ENCODE peak calls at places on chromosomes 3 and 15, in four cellular contexts. One of them, this sample, is unnamed.

GRCh38 chr3:180117381-180118163 is 80.8 kb upstream of the PEX5L start:
- DNase-seq in WTC11: no peak
- DNase-seq in HepG2: no peak
- DNase-seq in K562: no peak
- DNase-seq in this sample: no peak

GRCh38 chr3:72082776-72083477 is 298.0 kb upstream of the PROK2 start:
- DNase-seq in K562: peak; percentile 18
- DNase-seq in WTC11: no peak
- DNase-seq in HepG2: no peak
- DNase-seq in this sample: no peak

GRCh38 chr3:46717447-46718231 is at the start of gene PRSS50:
- DNase-seq in WTC11: peak; percentile 86
- DNase-seq in HepG2: no peak
- DNase-seq in K562: peak; percentile 90
- DNase-seq in this sample: no peak

GRCh38 chr3:154078672-154079071 is 42.5 kb upstream of the ARHGEF26 start:
- DNase-seq in K562: no peak
- DNase-seq in HepG2: no peak
- DNase-seq in WTC11: no peak
- DNase-seq in this sample: no peak

GRCh38 chr15:74624020-74624602 is 8.5 kb downstream of the CLK3 start:
- DNase-seq in WTC11: no peak
- DNase-seq in HepG2: no peak
- DNase-seq in K562: no peak
- DNase-seq in this sample: no peak

GRCh38 chr3:14517601-14518431 is 22.3 kb downstream of the GRIP2 start:
- DNase-seq in HepG2: no peak
- DNase-seq in WTC11: no peak
- DNase-seq in K562: no peak
- DNase-seq in this sample: no peak

GRCh38 chr3:50585919-50586762 is 16.8 kb downstream of the HEMK1 start:
- DNase-seq in K562: no peak
- DNase-seq in HepG2: no peak
- DNase-seq in WTC11: no peak
- DNase-seq in this sample: no peak

GRCh38 chr3:174342941-174343431 is 516.1 kb upstream of the NAALADL2 start:
- DNase-seq in HepG2: no peak
- DNase-seq in WTC11: no peak
- DNase-seq in K562: no peak
- DNase-seq in this sample: no peak

GRCh38 chr3:4750306-4751056 is 228.8 kb upstream of the BHLHE40 start:
- DNase-seq in HepG2: peak; percentile 25
- DNase-seq in K562: no peak
- DNase-seq in WTC11: no peak
- DNase-seq in this sample: no peak

GRCh38 chr3:188824596-188824995 is 347.2 kb upstream of the TPRG1 start:
- DNase-seq in HepG2: no peak
- DNase-seq in WTC11: no peak
- DNase-seq in K562: no peak
- DNase-seq in this sample: no peak

GRCh38 chr15:94791516-94791915 is 560.2 kb downstream of the MCTP2 start:
- DNase-seq in WTC11: no peak
- DNase-seq in K562: no peak
- DNase-seq in HepG2: no peak
- DNase-seq in this sample: no peak

GRCh38 chr3:138051946-138052802 is 42.2 kb downstream of the CLDN18 start:
- DNase-seq in K562: peak; percentile 10
- DNase-seq in HepG2: peak; percentile 28
- DNase-seq in WTC11: peak; percentile 59
- DNase-seq in this sample: peak; percentile 45

GRCh38 chr3:31466866-31467265 is 65.9 kb upstream of the STT3B start:
- DNase-seq in K562: no peak
- DNase-seq in HepG2: no peak
- DNase-seq in WTC11: no peak
- DNase-seq in this sample: no peak

GRCh38 chr3:94293793-94294195 is 230.9 kb downstream of the NSUN3 start:
- DNase-seq in K562: no peak
- DNase-seq in HepG2: no peak
- DNase-seq in WTC11: no peak
- DNase-seq in this sample: no peak

GRCh38 chr3:128875556-128876120 is 3.8 kb upstream of the ACAD9 start:
- DNase-seq in K562: peak; percentile 29
- DNase-seq in WTC11: peak; percentile 71
- DNase-seq in HepG2: peak; percentile 32
- DNase-seq in this sample: peak; percentile 42

GRCh38 chr3:50550079-50550736 is 17.3 kb downstream of the C3orf18 start:
- DNase-seq in WTC11: peak; percentile 91
- DNase-seq in HepG2: peak; percentile 36
- DNase-seq in K562: peak; percentile 66
- DNase-seq in this sample: peak; percentile 32

GRCh38 chr15:64044315-64045105 is 1.8 kb downstream of the DAPK2 start:
- DNase-seq in WTC11: no peak
- DNase-seq in HepG2: no peak
- DNase-seq in K562: no peak
- DNase-seq in this sample: no peak

GRCh38 chr3:150736903-150737832 is 25.8 kb downstream of the SIAH2 start:
- DNase-seq in HepG2: peak; percentile 99
- DNase-seq in WTC11: no peak
- DNase-seq in K562: no peak
- DNase-seq in this sample: no peak

GRCh38 chr3:67610458-67610857 is 44.0 kb downstream of the SUCLG2 start:
- DNase-seq in HepG2: peak; percentile 35
- DNase-seq in K562: no peak
- DNase-seq in WTC11: no peak
- DNase-seq in this sample: peak; percentile 13

GRCh38 chr15:97981058-97981457 is 20.6 kb downstream of the ARRDC4 start:
- DNase-seq in WTC11: no peak
- DNase-seq in HepG2: no peak
- DNase-seq in K562: no peak
- DNase-seq in this sample: no peak

GRCh38 chr3:187183210-187183862 is 13.9 kb upstream of the RTP1 start:
- DNase-seq in WTC11: no peak
- DNase-seq in HepG2: no peak
- DNase-seq in K562: no peak
- DNase-seq in this sample: no peak

GRCh38 chr3:29144807-29145206 is 136.1 kb upstream of the RBMS3 start:
- DNase-seq in K562: no peak
- DNase-seq in WTC11: no peak
- DNase-seq in HepG2: no peak
- DNase-seq in this sample: no peak

GRCh38 chr3:71414189-71414924 is 169.2 kb downstream of the FOXP1 start:
- DNase-seq in WTC11: no peak
- DNase-seq in K562: no peak
- DNase-seq in HepG2: no peak
- DNase-seq in this sample: no peak

GRCh38 chr3:159788987-159789386 is 199.6 kb upstream of the IL12A start:
- DNase-seq in K562: no peak
- DNase-seq in WTC11: no peak
- DNase-seq in HepG2: no peak
- DNase-seq in this sample: no peak

GRCh38 chr3:149843502-149843901 is 30.5 kb downstream of the RNF13 start:
- DNase-seq in HepG2: peak; percentile 81
- DNase-seq in K562: no peak
- DNase-seq in WTC11: no peak
- DNase-seq in this sample: no peak

GRCh38 chr3:169363318-169363717 is 300.2 kb downstream of the MECOM start:
- DNase-seq in K562: no peak
- DNase-seq in WTC11: no peak
- DNase-seq in HepG2: no peak
- DNase-seq in this sample: no peak

GRCh38 chr3:189830401-189830800 is 199.2 kb downstream of the TP63 start:
- DNase-seq in K562: no peak
- DNase-seq in WTC11: no peak
- DNase-seq in HepG2: no peak
- DNase-seq in this sample: no peak

GRCh38 chr15:46127361-46127874 is 492.6 kb downstream of the SQOR start:
- DNase-seq in WTC11: no peak
- DNase-seq in HepG2: no peak
- DNase-seq in K562: no peak
- DNase-seq in this sample: no peak

GRCh38 chr3:150755902-150756301 is 7.1 kb downstream of the SIAH2 start:
- DNase-seq in WTC11: no peak
- DNase-seq in HepG2: no peak
- DNase-seq in K562: no peak
- DNase-seq in this sample: no peak

GRCh38 chr15:92958105-92958504 is 58.0 kb downstream of the CHD2 start:
- DNase-seq in K562: no peak
- DNase-seq in WTC11: no peak
- DNase-seq in HepG2: no peak
- DNase-seq in this sample: no peak

GRCh38 chr15:65383991-65384390 is 6.2 kb upstream of the IGDCC3 start:
- DNase-seq in K562: no peak
- DNase-seq in WTC11: no peak
- DNase-seq in HepG2: no peak
- DNase-seq in this sample: no peak

GRCh38 chr3:4821975-4822374 is 157.3 kb upstream of the BHLHE40 start:
- DNase-seq in WTC11: no peak
- DNase-seq in K562: no peak
- DNase-seq in HepG2: no peak
- DNase-seq in this sample: no peak

GRCh38 chr3:196969660-196970546 is 1.3 kb upstream of the PIGZ start:
- DNase-seq in WTC11: peak; percentile 66
- DNase-seq in HepG2: no peak
- DNase-seq in K562: peak; percentile 88
- DNase-seq in this sample: peak; percentile 68

GRCh38 chr3:114144909-114145688 is 33.8 kb downstream of the DRD3 start:
- DNase-seq in WTC11: no peak
- DNase-seq in HepG2: no peak
- DNase-seq in K562: no peak
- DNase-seq in this sample: no peak

GRCh38 chr15:70121656-70122297 is 24.1 kb upstream of the TLE3 start:
- DNase-seq in K562: no peak
- DNase-seq in WTC11: no peak
- DNase-seq in HepG2: no peak
- DNase-seq in this sample: no peak

GRCh38 chr3:58104155-58104554 is 95.9 kb downstream of the FLNB start:
- DNase-seq in HepG2: no peak
- DNase-seq in WTC11: no peak
- DNase-seq in K562: no peak
- DNase-seq in this sample: no peak
- TF ChIP-seq HMGXB4 in HepG2: no peak
- TF ChIP-seq HMGXB4 in WTC11: no peak
- TF ChIP-seq HMGXB4 in K562: no peak
- TF ChIP-seq HMGXB4 in this sample: no peak

GRCh38 chr3:124230432-124230831 is 238.5 kb upstream of the ROPN1 start:
- DNase-seq in WTC11: no peak
- DNase-seq in HepG2: no peak
- DNase-seq in K562: no peak
- DNase-seq in this sample: no peak

GRCh38 chr3:124230928-124231456 is 239.1 kb upstream of the ROPN1 start:
- DNase-seq in HepG2: no peak
- DNase-seq in K562: no peak
- DNase-seq in WTC11: no peak
- DNase-seq in this sample: no peak

GRCh38 chr3:124227150-124227630 is 235.3 kb upstream of the ROPN1 start:
- DNase-seq in WTC11: no peak
- DNase-seq in K562: no peak
- DNase-seq in HepG2: no peak
- DNase-seq in this sample: no peak

GRCh38 chr3:124229836-124230235 is 237.9 kb upstream of the ROPN1 start:
- DNase-seq in HepG2: no peak
- DNase-seq in K562: no peak
- DNase-seq in WTC11: no peak
- DNase-seq in this sample: no peak

DNA sequence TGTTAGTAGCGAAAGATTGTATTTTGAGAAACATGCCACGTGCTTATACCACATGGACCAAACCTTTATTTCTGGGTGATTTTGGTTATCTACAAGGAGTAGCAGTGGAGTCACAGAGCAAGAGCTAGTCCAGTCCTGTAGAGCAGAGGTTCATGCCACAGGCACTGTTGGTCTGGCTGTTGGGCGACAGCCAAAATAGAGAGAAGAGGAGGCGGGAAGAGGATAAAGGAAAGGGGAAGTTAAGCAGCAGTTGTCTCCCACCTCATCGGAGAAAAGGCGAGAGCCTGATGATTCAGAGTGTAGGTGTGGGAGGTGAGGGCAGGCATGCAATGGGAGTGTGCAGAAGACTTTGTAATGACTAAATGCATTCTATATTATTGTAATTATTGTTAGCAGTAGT is 237.5 kb upstream of the ROPN1 start:
- DNase-seq in K562: no peak
- DNase-seq in HepG2: no peak
- DNase-seq in WTC11: no peak
- DNase-seq in this sample: no peak
- TF ChIP-seq HMGXB4 in K562: no peak
- TF ChIP-seq HMGXB4 in HepG2: no peak
- TF ChIP-seq HMGXB4 in WTC11: no peak
- TF ChIP-seq HMGXB4 in this sample: no peak

DNA sequence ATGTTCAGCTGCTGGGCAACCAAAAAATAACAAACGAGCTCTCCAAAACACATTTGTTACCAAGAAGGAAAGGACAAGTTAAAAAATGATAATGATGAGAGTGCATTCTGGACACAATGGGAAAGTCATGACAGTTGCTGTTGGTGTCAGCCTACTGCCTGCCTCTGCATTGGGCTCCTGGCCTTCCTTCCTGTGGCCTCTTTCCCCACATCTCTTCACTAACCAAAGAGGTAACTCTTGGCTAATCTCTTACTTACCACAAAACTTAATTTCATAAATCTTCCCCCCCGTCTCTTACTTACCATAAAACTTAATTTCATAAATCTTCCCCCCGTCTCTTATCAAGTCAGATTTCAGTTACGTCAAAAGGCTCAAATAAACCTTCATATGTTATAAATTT is 58.6 kb downstream of the AGTR1 start:
- DNase-seq in WTC11: no peak
- DNase-seq in HepG2: no peak
- DNase-seq in K562: no peak
- DNase-seq in this sample: no peak
- TF ChIP-seq HMGXB4 in WTC11: no peak
- TF ChIP-seq HMGXB4 in HepG2: no peak
- TF ChIP-seq HMGXB4 in K562: no peak
- TF ChIP-seq HMGXB4 in this sample: no peak

DNA sequence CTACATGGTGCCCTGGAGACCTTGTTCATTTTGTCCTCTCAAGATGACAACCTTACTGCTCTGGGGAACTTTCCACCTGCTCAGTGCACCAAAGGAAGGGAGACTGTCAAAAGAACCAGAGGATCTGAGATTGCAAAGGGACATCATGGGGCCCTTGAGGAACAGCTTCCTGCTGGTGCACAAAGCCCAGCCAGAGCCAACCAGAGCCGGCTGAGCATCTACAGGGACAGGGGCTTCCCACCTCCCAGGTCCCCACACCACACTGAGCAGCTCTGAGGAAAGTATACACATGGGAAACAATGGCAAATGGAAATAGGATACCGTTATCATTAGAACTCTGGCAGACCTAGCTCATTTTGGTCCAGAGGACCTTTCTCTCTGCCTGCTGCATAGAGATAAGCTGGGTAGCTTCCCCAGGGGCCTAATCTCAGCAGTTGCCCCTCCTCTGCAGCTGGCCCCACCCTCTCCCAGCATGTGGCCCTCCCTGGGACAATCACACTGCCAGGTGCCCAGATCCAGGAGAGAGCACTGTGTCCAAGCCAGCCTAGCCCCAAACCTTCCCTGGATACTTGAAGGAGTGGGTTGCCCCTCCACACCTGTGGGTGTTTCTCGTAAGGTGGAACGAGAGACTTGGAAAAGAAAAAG is 123.4 kb upstream of the PRR20G start:
- DNase-seq in HepG2: no peak
- DNase-seq in WTC11: peak; percentile 35
- DNase-seq in K562: peak; percentile 69
- DNase-seq in this sample: no peak
- TF ChIP-seq HMGXB4 in HepG2: no peak
- TF ChIP-seq HMGXB4 in WTC11: no peak
- TF ChIP-seq HMGXB4 in K562: no peak
- TF ChIP-seq HMGXB4 in this sample: no peak

This sample was measured in A549.